ENCODE peak calls at places on chromosomes 1 and 21, in seven cellular contexts. One of them, this sample, is unnamed.
A peak's percentile ranks its signal among the peaks of the same experiment; 100 is the strongest.

GRCh38 chr1:47934243-47934805 is 62.9 kb downstream of the TRABD2B start:
- DNase-seq in naive thymus-derived CD4-positive, alpha-beta T cell: no peak
- DNase-seq in pancreas: no peak
- DNase-seq in CD8-positive, alpha-beta memory T cell: no peak
- DNase-seq in neuronal stem cell: no peak
- DNase-seq in A549: no peak
- DNase-seq in heart right ventricle: peak; percentile 58
- DNase-seq in this sample: peak; percentile 35

GRCh38 chr1:37811027-37811655 is 3.1 kb upstream of the YRDC start:
- DNase-seq in naive thymus-derived CD4-positive, alpha-beta T cell: peak; percentile 50
- DNase-seq in pancreas: peak; percentile 78
- DNase-seq in CD8-positive, alpha-beta memory T cell: peak; percentile 56
- DNase-seq in neuronal stem cell: peak; percentile 69
- DNase-seq in A549: peak; percentile 85
- DNase-seq in heart right ventricle: peak; percentile 51
- DNase-seq in this sample: peak; percentile 71

GRCh38 chr1:90936061-90936460 is 85.8 kb downstream of the ZNF644 start:
- DNase-seq in naive thymus-derived CD4-positive, alpha-beta T cell: no peak
- DNase-seq in pancreas: no peak
- DNase-seq in CD8-positive, alpha-beta memory T cell: no peak
- DNase-seq in neuronal stem cell: no peak
- DNase-seq in A549: no peak
- DNase-seq in heart right ventricle: no peak
- DNase-seq in this sample: no peak

GRCh38 chr1:245656189-245656717 is 501.5 kb downstream of the KIF26B start:
- DNase-seq in naive thymus-derived CD4-positive, alpha-beta T cell: no peak
- DNase-seq in pancreas: no peak
- DNase-seq in CD8-positive, alpha-beta memory T cell: no peak
- DNase-seq in neuronal stem cell: no peak
- DNase-seq in A549: no peak
- DNase-seq in heart right ventricle: no peak
- DNase-seq in this sample: no peak

GRCh38 chr1:68384321-68384813 is 65.4 kb downstream of the RPE65 start:
- DNase-seq in naive thymus-derived CD4-positive, alpha-beta T cell: no peak
- DNase-seq in pancreas: no peak
- DNase-seq in CD8-positive, alpha-beta memory T cell: no peak
- DNase-seq in neuronal stem cell: no peak
- DNase-seq in A549: peak; percentile 89
- DNase-seq in heart right ventricle: no peak
- DNase-seq in this sample: no peak

GRCh38 chr1:31669786-31670582 is 25.3 kb upstream of the PEF1 start:
- DNase-seq in naive thymus-derived CD4-positive, alpha-beta T cell: peak; percentile 43
- DNase-seq in pancreas: peak; percentile 97
- DNase-seq in CD8-positive, alpha-beta memory T cell: peak; percentile 50
- DNase-seq in neuronal stem cell: no peak
- DNase-seq in A549: peak; percentile 40
- DNase-seq in heart right ventricle: peak; percentile 83
- DNase-seq in this sample: peak; percentile 87

GRCh38 chr21:17461014-17461413 is 51.8 kb upstream of the CXADR start:
- DNase-seq in naive thymus-derived CD4-positive, alpha-beta T cell: no peak
- DNase-seq in pancreas: no peak
- DNase-seq in CD8-positive, alpha-beta memory T cell: no peak
- DNase-seq in neuronal stem cell: no peak
- DNase-seq in A549: peak; percentile 26
- DNase-seq in heart right ventricle: no peak
- DNase-seq in this sample: no peak

GRCh38 chr1:186828612-186829542 is at the start of gene PLA2G4A:
- DNase-seq in naive thymus-derived CD4-positive, alpha-beta T cell: no peak
- DNase-seq in pancreas: no peak
- DNase-seq in CD8-positive, alpha-beta memory T cell: no peak
- DNase-seq in neuronal stem cell: no peak
- DNase-seq in A549: peak; percentile 85
- DNase-seq in heart right ventricle: peak; percentile 25
- DNase-seq in this sample: no peak

GRCh38 chr1:19421365-19421764 is 64.0 kb downstream of the CAPZB start:
- DNase-seq in naive thymus-derived CD4-positive, alpha-beta T cell: no peak
- DNase-seq in pancreas: no peak
- DNase-seq in CD8-positive, alpha-beta memory T cell: no peak
- DNase-seq in neuronal stem cell: no peak
- DNase-seq in A549: no peak
- DNase-seq in heart right ventricle: no peak
- DNase-seq in this sample: no peak

GRCh38 chr1:204513117-204513716 is 3.0 kb upstream of the MDM4 start:
- DNase-seq in naive thymus-derived CD4-positive, alpha-beta T cell: peak; percentile 77
- DNase-seq in pancreas: no peak
- DNase-seq in CD8-positive, alpha-beta memory T cell: peak; percentile 79
- DNase-seq in neuronal stem cell: no peak
- DNase-seq in A549: no peak
- DNase-seq in heart right ventricle: no peak
- DNase-seq in this sample: no peak

GRCh38 chr1:56374026-56374974 is 205.1 kb downstream of the PLPP3 start:
- DNase-seq in naive thymus-derived CD4-positive, alpha-beta T cell: no peak
- DNase-seq in pancreas: no peak
- DNase-seq in CD8-positive, alpha-beta memory T cell: no peak
- DNase-seq in neuronal stem cell: no peak
- DNase-seq in A549: peak; percentile 9
- DNase-seq in heart right ventricle: peak; percentile 50
- DNase-seq in this sample: no peak

GRCh38 chr1:179938752-179939151 is 15.9 kb upstream of the CEP350 start:
- DNase-seq in naive thymus-derived CD4-positive, alpha-beta T cell: no peak
- DNase-seq in pancreas: no peak
- DNase-seq in CD8-positive, alpha-beta memory T cell: no peak
- DNase-seq in neuronal stem cell: no peak
- DNase-seq in A549: no peak
- DNase-seq in heart right ventricle: no peak
- DNase-seq in this sample: no peak

GRCh38 chr21:34845521-34846213 is 176.9 kb downstream of the CLIC6 start:
- DNase-seq in naive thymus-derived CD4-positive, alpha-beta T cell: no peak
- DNase-seq in pancreas: no peak
- DNase-seq in CD8-positive, alpha-beta memory T cell: no peak
- DNase-seq in neuronal stem cell: no peak
- DNase-seq in A549: no peak
- DNase-seq in heart right ventricle: no peak
- DNase-seq in this sample: no peak

GRCh38 chr1:69991644-69992043 is 213.7 kb downstream of the LRRC40 start:
- DNase-seq in naive thymus-derived CD4-positive, alpha-beta T cell: no peak
- DNase-seq in pancreas: no peak
- DNase-seq in CD8-positive, alpha-beta memory T cell: no peak
- DNase-seq in neuronal stem cell: no peak
- DNase-seq in A549: no peak
- DNase-seq in heart right ventricle: no peak
- DNase-seq in this sample: no peak

GRCh38 chr1:4510276-4510691 is 144.1 kb upstream of the AJAP1 start:
- DNase-seq in naive thymus-derived CD4-positive, alpha-beta T cell: no peak
- DNase-seq in pancreas: no peak
- DNase-seq in CD8-positive, alpha-beta memory T cell: no peak
- DNase-seq in neuronal stem cell: no peak
- DNase-seq in A549: no peak
- DNase-seq in heart right ventricle: no peak
- DNase-seq in this sample: no peak

GRCh38 chr1:153292740-153293479 is 19.8 kb downstream of the PGLYRP3 start:
- DNase-seq in naive thymus-derived CD4-positive, alpha-beta T cell: no peak
- DNase-seq in pancreas: peak; percentile 33
- DNase-seq in CD8-positive, alpha-beta memory T cell: no peak
- DNase-seq in neuronal stem cell: no peak
- DNase-seq in A549: no peak
- DNase-seq in heart right ventricle: no peak
- DNase-seq in this sample: no peak

DNA sequence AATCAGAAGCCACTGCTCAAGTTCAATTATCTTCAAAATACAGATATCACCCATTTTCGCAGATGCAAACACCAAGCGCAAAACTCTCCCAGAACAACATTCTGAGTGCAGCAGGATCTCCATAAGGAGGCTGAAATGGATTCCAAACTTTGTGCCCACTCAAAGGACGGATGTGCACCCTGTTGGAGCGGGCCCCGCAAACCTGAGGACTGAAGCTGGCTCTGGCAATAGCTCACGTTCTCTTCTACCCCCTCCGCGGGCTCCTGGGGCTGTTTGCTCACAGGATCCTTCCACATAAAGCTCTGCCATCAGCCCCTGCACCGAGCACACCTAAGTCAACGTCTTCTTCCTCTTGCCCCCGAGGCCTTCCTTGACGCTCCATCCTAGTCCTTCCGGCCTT is 11.7 kb upstream of the RCSD1 start:
- DNase-seq in naive thymus-derived CD4-positive, alpha-beta T cell: no peak
- DNase-seq in pancreas: no peak
- DNase-seq in CD8-positive, alpha-beta memory T cell: no peak
- DNase-seq in neuronal stem cell: no peak
- DNase-seq in A549: no peak
- DNase-seq in heart right ventricle: no peak
- DNase-seq in this sample: no peak
- H3K4me3 ChIP-seq in naive thymus-derived CD4-positive, alpha-beta T cell: no peak overlapping the region
- H3K4me3 ChIP-seq in pancreas: no peak overlapping the region
- H3K4me3 ChIP-seq in CD8-positive, alpha-beta memory T cell: no peak overlapping the region
- H3K4me3 ChIP-seq in neuronal stem cell: no peak overlapping the region
- H3K4me3 ChIP-seq in A549: no peak overlapping the region
- H3K4me3 ChIP-seq in heart right ventricle: no peak overlapping the region
- H3K4me3 ChIP-seq in this sample: no peak overlapping the region

GRCh38 chr1:16383917-16384316 is 16.9 kb downstream of the SZRD1 start:
- DNase-seq in naive thymus-derived CD4-positive, alpha-beta T cell: no peak
- DNase-seq in pancreas: no peak
- DNase-seq in CD8-positive, alpha-beta memory T cell: no peak
- DNase-seq in neuronal stem cell: no peak
- DNase-seq in A549: no peak
- DNase-seq in heart right ventricle: no peak
- DNase-seq in this sample: no peak
- H3K4me1 ChIP-seq in naive thymus-derived CD4-positive, alpha-beta T cell: peaks cover 34% of the 10 kb centered on the region
- H3K4me1 ChIP-seq in pancreas: peaks cover 3% of the 10 kb centered on the region
- H3K4me1 ChIP-seq in CD8-positive, alpha-beta memory T cell: peaks cover 45% of the 10 kb centered on the region
- H3K4me1 ChIP-seq in neuronal stem cell: no peaks in the 10 kb centered on the region
- H3K4me1 ChIP-seq in A549: peaks cover 50% of the 10 kb centered on the region
- H3K4me1 ChIP-seq in heart right ventricle: peaks cover 44% of the 10 kb centered on the region
- H3K4me1 ChIP-seq in this sample: peaks cover 6% of the 10 kb centered on the region

GRCh38 chr1:211952299-211952698 is 83.1 kb downstream of the INTS7 start:
- DNase-seq in naive thymus-derived CD4-positive, alpha-beta T cell: no peak
- DNase-seq in pancreas: no peak
- DNase-seq in CD8-positive, alpha-beta memory T cell: no peak
- DNase-seq in neuronal stem cell: no peak
- DNase-seq in A549: no peak
- DNase-seq in heart right ventricle: no peak
- DNase-seq in this sample: no peak
- H3K27ac ChIP-seq in naive thymus-derived CD4-positive, alpha-beta T cell: no peak overlapping the region
- H3K27ac ChIP-seq in pancreas: no peak overlapping the region
- H3K27ac ChIP-seq in CD8-positive, alpha-beta memory T cell: no peak overlapping the region
- H3K27ac ChIP-seq in neuronal stem cell: no peak overlapping the region
- H3K27ac ChIP-seq in A549: peak overlapping the region; percentile 1
- H3K27ac ChIP-seq in heart right ventricle: no peak overlapping the region
- H3K27ac ChIP-seq in this sample: no peak overlapping the region

GRCh38 chr1:168145184-168146159 is 8.7 kb upstream of the GPR161 start:
- DNase-seq in naive thymus-derived CD4-positive, alpha-beta T cell: peak; percentile 68
- DNase-seq in pancreas: peak; percentile 94
- DNase-seq in CD8-positive, alpha-beta memory T cell: peak; percentile 68
- DNase-seq in neuronal stem cell: peak; percentile 79
- DNase-seq in A549: peak; percentile 90
- DNase-seq in heart right ventricle: peak; percentile 89
- DNase-seq in this sample: peak; percentile 74
- H3K4me3 ChIP-seq in naive thymus-derived CD4-positive, alpha-beta T cell: no peak overlapping the region
- H3K4me3 ChIP-seq in pancreas: no peak overlapping the region
- H3K4me3 ChIP-seq in CD8-positive, alpha-beta memory T cell: no peak overlapping the region
- H3K4me3 ChIP-seq in neuronal stem cell: no peak overlapping the region
- H3K4me3 ChIP-seq in A549: no peak overlapping the region
- H3K4me3 ChIP-seq in heart right ventricle: no peak overlapping the region
- H3K4me3 ChIP-seq in this sample: no peak overlapping the region

GRCh38 chr1:41500781-41501518 is 16.5 kb upstream of the EDN2 start:
- DNase-seq in naive thymus-derived CD4-positive, alpha-beta T cell: no peak
- DNase-seq in pancreas: no peak
- DNase-seq in CD8-positive, alpha-beta memory T cell: no peak
- DNase-seq in neuronal stem cell: no peak
- DNase-seq in A549: no peak
- DNase-seq in heart right ventricle: no peak
- DNase-seq in this sample: no peak

GRCh38 chr1:41503507-41504125 is 19.1 kb upstream of the EDN2 start:
- DNase-seq in naive thymus-derived CD4-positive, alpha-beta T cell: no peak
- DNase-seq in pancreas: peak; percentile 21
- DNase-seq in CD8-positive, alpha-beta memory T cell: no peak
- DNase-seq in neuronal stem cell: no peak
- DNase-seq in A549: no peak
- DNase-seq in heart right ventricle: no peak
- DNase-seq in this sample: no peak

GRCh38 chr1:41504126-41505035 is 19.9 kb upstream of the EDN2 start:
- DNase-seq in naive thymus-derived CD4-positive, alpha-beta T cell: no peak
- DNase-seq in pancreas: peak; percentile 45
- DNase-seq in CD8-positive, alpha-beta memory T cell: no peak
- DNase-seq in neuronal stem cell: no peak
- DNase-seq in A549: peak; percentile 18
- DNase-seq in heart right ventricle: no peak
- DNase-seq in this sample: no peak

GRCh38 chr1:41501581-41501980 is 17.1 kb upstream of the EDN2 start:
- DNase-seq in naive thymus-derived CD4-positive, alpha-beta T cell: no peak
- DNase-seq in pancreas: peak; percentile 92
- DNase-seq in CD8-positive, alpha-beta memory T cell: no peak
- DNase-seq in neuronal stem cell: no peak
- DNase-seq in A549: no peak
- DNase-seq in heart right ventricle: no peak
- DNase-seq in this sample: no peak

DNA sequence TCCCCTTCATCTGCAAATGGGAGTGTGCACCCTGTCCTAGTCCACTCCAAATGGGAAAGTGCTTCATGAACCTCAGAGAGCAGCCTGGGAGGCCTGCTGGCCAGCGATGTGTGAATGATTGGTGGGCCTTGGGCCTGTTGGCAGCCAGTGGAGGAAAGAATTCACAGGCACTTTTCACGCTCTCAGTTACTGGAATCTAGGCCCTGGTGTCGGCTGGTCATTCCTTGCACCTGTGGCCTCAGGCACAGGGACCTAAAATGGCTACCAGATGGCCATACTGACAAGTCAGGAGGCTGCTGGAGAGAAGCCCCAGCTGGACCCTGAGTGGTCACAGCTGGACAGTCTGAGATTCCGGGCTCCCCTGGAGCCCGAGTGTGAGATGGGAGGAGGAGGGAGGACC is 18.4 kb upstream of the EDN2 start:
- DNase-seq in naive thymus-derived CD4-positive, alpha-beta T cell: no peak
- DNase-seq in pancreas: peak; percentile 41
- DNase-seq in CD8-positive, alpha-beta memory T cell: no peak
- DNase-seq in neuronal stem cell: no peak
- DNase-seq in A549: no peak
- DNase-seq in heart right ventricle: no peak
- DNase-seq in this sample: no peak
- H3K4me1 ChIP-seq in naive thymus-derived CD4-positive, alpha-beta T cell: no peaks in the 10 kb centered on the region
- H3K4me1 ChIP-seq in pancreas: peaks cover 25% of the 10 kb centered on the region
- H3K4me1 ChIP-seq in CD8-positive, alpha-beta memory T cell: no peaks in the 10 kb centered on the region
- H3K4me1 ChIP-seq in neuronal stem cell: peaks cover 12% of the 10 kb centered on the region
- H3K4me1 ChIP-seq in A549: peaks cover 36% of the 10 kb centered on the region
- H3K4me1 ChIP-seq in heart right ventricle: peaks cover 34% of the 10 kb centered on the region
- H3K4me1 ChIP-seq in this sample: peaks cover 5% of the 10 kb centered on the region

This sample was measured in breast epithelium.